ENCODE peak calls at places on chromosomes 16 and 17, in five cellular contexts. K is ascending aorta, T is heart right ventricle, G is body of pancreas, N is fibroblast of the aortic adventitia. J is an unnamed sample.

GRCh38 chr16:20191566-20191965 is 117.9 kb upstream of the GPR139 start:
- DNase-seq in K (no peak), T (no peak), G (no peak), N (no peak), J (no peak)

GRCh38 chr16:17343729-17344128 is 127.0 kb downstream of the XYLT1 start:
- DNase-seq in K (no peak), T (no peak), G (no peak), N (no peak), J (no peak)

GRCh38 chr16:20910781-20911321 is 10.3 kb downstream of the LYRM1 start:
- DNase-seq in K (no peak), T (no peak), G (no peak), N (peak), J (no peak)

GRCh38 chr16:84503751-84504395 is 586 bp downstream of the MEAK7 start:
- DNase-seq in K (no peak), T (no peak), G (no peak), N (peak), J (no peak)

GRCh38 chr17:49670641-49671040 is 7.3 kb downstream of the SPOP start:
- DNase-seq in K (no peak), T (no peak), G (no peak), N (no peak), J (no peak)

GRCh38 chr16:11392041-11392581 is 46.9 kb downstream of the RMI2 start:
- DNase-seq in K (no peak), T (no peak), G (no peak), N (no peak), J (no peak)

GRCh38 chr16:60107920-60108319 is 1373.8 kb upstream of the GOT2 start:
- DNase-seq in K (no peak), T (no peak), G (no peak), N (no peak), J (no peak)

GRCh38 chr16:67458121-67458641 is 22.8 kb downstream of the ATP6V0D1 start:
- DNase-seq in K (no peak), T (no peak), G (no peak), N (no peak), J (no peak)

GRCh38 chr17:18008496-18009268 is 30.3 kb downstream of the ATPAF2 start:
- DNase-seq in K (no peak), T (no peak), G (no peak), N (no peak), J (no peak)

GRCh38 chr17:76095943-76096342 is 7.6 kb downstream of the EXOC7 start:
- DNase-seq in K (no peak), T (no peak), G (no peak), N (no peak), J (no peak)

GRCh38 chr17:7156342-7156940 is 22.7 kb downstream of the ASGR1 start:
- DNase-seq in K (no peak), T (no peak), G (no peak), N (no peak), J (no peak)

GRCh38 chr16:14251419-14251818 is 180.3 kb downstream of the MRTFB start:
- DNase-seq in K (no peak), T (no peak), G (no peak), N (no peak), J (no peak)

GRCh38 chr17:14355556-14355955 is 54.7 kb downstream of the HS3ST3B1 start:
- DNase-seq in K (no peak), T (no peak), G (no peak), N (no peak), J (no peak)

GRCh38 chr17:57696050-57696449 is 49.0 kb downstream of the CCDC182 start:
- DNase-seq in K (no peak), T (peak), G (no peak), N (no peak), J (no peak)

GRCh38 chr17:79968116-79968515 is 67.6 kb downstream of the TBC1D16 start:
- DNase-seq in K (no peak), T (no peak), G (no peak), N (no peak), J (no peak)

GRCh38 chr16:1734816-1735215 is 28.8 kb downstream of the MAPK8IP3 start:
- DNase-seq in K (no peak), T (no peak), G (no peak), N (no peak), J (no peak)

GRCh38 chr17:45149669-45150603 is 1.7 kb downstream of the HEXIM1 start:
- DNase-seq in K (no peak), T (peak), G (peak), N (peak), J (no peak)

GRCh38 chr17:14299261-14300093 is 1.4 kb upstream of the HS3ST3B1 start:
- DNase-seq in K (no peak), T (no peak), G (peak), N (peak), J (no peak)

GRCh38 chr17:7262192-7263070 is at the start of gene CLDN7:
- DNase-seq in K (no peak), T (no peak), G (peak), N (no peak), J (no peak)

GRCh38 chr17:31584436-31585279 is 193.2 kb downstream of the RAB11FIP4 start:
- DNase-seq in K (no peak), T (no peak), G (no peak), N (no peak), J (no peak)

GRCh38 chr16:79653337-79654000 is 52.9 kb upstream of the MAF start:
- DNase-seq in K (no peak), T (peak), G (peak), N (no peak), J (no peak)

GRCh38 chr17:33500141-33500540 is 207.0 kb upstream of the ASIC2 start:
- DNase-seq in K (no peak), T (peak), G (no peak), N (no peak), J (no peak)

GRCh38 chr17:9959377-9959981 is 54.4 kb upstream of the RCVRN start:
- DNase-seq in K (no peak), T (no peak), G (peak), N (peak), J (peak)

GRCh38 chr16:89018605-89019158 is 41.7 kb upstream of the CBFA2T3 start:
- DNase-seq in K (no peak), T (no peak), G (no peak), N (no peak), J (no peak)

GRCh38 chr16:29198231-29198630 is 208.3 kb downstream of the NPIPB11 start:
- DNase-seq in K (no peak), T (no peak), G (no peak), N (no peak), J (no peak)

GRCh38 chr16:89658221-89658879 is 714 bp downstream of the SPATA33 start:
- DNase-seq in K (no peak), T (no peak), G (no peak), N (no peak), J (no peak)

GRCh38 chr16:27945233-27945975 is 118.1 kb downstream of the GSG1L start:
- DNase-seq in K (no peak), T (no peak), G (no peak), N (no peak), J (no peak)

GRCh38 chr17:53722407-53722806 is 100.3 kb upstream of the KIF2B start:
- DNase-seq in K (no peak), T (no peak), G (no peak), N (peak), J (no peak)

GRCh38 chr17:258045-258734 is 76.7 kb upstream of the DOC2B start:
- DNase-seq in K (no peak), T (no peak), G (no peak), N (no peak), J (no peak)

GRCh38 chr16:22375117-22375962 is 921 bp upstream of the CDR2 start:
- DNase-seq in K (no peak), T (no peak), G (peak), N (no peak), J (no peak)

GRCh38 chr16:47503936-47504335 is 42.8 kb downstream of the PHKB start:
- DNase-seq in K (no peak), T (no peak), G (no peak), N (no peak), J (no peak)

GRCh38 chr16:3640632-3641501 is 13.6 kb upstream of the DNASE1 start:
- DNase-seq in K (no peak), T (no peak), G (no peak), N (no peak), J (no peak)

GRCh38 chr17:16019347-16019746 is 19.7 kb downstream of the TTC19 start:
- DNase-seq in K (no peak), T (no peak), G (no peak), N (no peak), J (no peak)

GRCh38 chr17:16013943-16014407 is 14.4 kb downstream of the TTC19 start:
- DNase-seq in K (no peak), T (no peak), G (no peak), N (peak), J (no peak)
- TF ChIP-seq CTCF in K (peak), T (peak), G (no peak), N (peak), J (no peak)

DNA sequence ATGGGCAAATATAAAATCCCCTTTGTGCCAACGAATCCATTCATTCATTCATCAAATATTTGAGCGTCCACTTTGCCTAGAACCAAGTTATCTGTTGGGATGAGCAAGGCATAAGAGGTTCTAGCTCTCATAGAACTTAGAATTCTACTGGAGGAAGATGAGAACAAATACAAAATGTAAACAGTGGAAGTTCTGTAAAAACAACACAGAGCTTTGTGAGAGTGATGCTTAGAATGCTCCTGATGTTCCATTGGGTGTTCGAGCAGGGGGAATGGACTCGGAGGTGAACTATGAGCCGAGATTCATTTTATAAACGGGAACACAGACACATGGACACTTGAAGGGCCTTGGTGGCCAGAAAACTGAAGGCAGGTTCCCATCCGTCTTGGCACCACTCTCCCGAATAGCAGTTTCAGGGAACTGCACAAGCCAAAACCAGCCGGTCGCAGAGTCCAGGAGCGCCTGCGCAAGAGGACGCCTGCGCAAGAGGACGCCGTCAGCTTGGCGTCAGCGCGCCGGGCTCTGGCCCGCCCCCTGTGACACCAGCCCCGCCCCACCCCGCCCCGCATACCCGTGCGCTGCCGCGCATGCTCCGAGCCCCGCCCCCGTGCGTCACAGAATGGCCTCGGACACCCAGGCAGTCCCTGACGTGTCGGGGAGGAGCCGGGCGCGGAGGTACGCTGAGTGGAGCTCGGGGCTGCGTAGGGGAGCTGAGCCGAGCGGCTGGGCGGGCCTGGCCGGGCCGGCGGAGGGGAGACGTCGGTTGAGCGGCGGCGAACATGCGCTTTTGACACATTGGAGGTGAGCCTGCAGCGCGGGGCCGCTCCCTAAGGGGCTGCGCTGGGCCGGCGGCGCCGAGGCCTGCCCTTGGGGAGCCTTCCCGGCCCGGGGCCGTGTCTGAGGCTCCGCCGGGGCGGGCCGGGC is at the start of gene NDEL1:
- DNase-seq in K (peak), T (peak), G (peak), N (peak), J (peak)
- TF ChIP-seq CTCF in K (no peak), T (no peak), G (no peak), N (no peak), J (no peak)

GRCh38 chr17:12530126-12530525 is 135.6 kb upstream of the MYOCD start:
- DNase-seq in K (no peak), T (no peak), G (no peak), N (no peak), J (no peak)
- TF ChIP-seq CTCF in K (no peak), T (no peak), G (no peak), N (no peak), J (no peak)

GRCh38 chr17:29596811-29597210 is 3.9 kb downstream of the ANKRD13B start:
- DNase-seq in K (no peak), T (peak), G (no peak), N (no peak), J (no peak)

GRCh38 chr17:29595107-29595942 is 2.4 kb downstream of the ANKRD13B start:
- DNase-seq in K (no peak), T (no peak), G (no peak), N (peak), J (no peak)

GRCh38 chr17:29597361-29598172 is 4.6 kb downstream of the ANKRD13B start:
- DNase-seq in K (no peak), T (peak), G (no peak), N (no peak), J (no peak)

GRCh38 chr17:29594441-29595090 is 1.6 kb downstream of the ANKRD13B start:
- DNase-seq in K (no peak), T (peak), G (no peak), N (no peak), J (no peak)

GRCh38 chr17:29595943-29596774 is 3.2 kb downstream of the ANKRD13B start:
- DNase-seq in K (no peak), T (peak), G (no peak), N (no peak), J (no peak)
- TF ChIP-seq CTCF in K (no peak), T (no peak), G (no peak), N (no peak), J (no peak)

DNA sequence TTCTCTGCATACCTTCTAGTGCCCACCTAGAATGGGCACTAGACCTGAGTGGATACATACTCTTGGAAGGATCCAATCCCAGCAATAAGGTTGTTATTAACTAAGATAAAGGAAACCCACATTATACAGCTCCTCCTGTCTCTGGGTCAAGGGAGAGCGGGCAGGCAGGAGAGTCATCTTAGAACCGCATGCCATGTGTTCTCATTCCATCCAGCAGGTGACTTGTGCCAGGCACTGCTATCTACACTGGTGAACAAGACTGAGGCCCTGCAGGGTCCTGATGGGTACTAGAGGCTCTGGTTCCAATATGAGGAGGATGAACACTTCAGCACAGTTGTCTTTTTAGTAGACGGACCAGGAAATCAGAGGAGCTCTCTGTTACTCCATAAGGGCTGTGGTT is 5.9 kb upstream of the CD300H start:
- DNase-seq in K (no peak), T (no peak), G (no peak), N (no peak), J (no peak)
- TF ChIP-seq CTCF in K (no peak), T (no peak), G (no peak), N (no peak), J (no peak)

GRCh38 chr17:21164226-21165019 is 37.7 kb downstream of the DHRS7B start:
- DNase-seq in K (no peak), T (no peak), G (no peak), N (peak), J (no peak)
- TF ChIP-seq CTCF in K (no peak), T (no peak), G (no peak), N (peak), J (peak)